ENCODE peak calls at places on chromosomes 13 and 19, in ten cellular contexts. One of them, this sample, is unnamed.

GRCh38 chr19:16908759-16909158 is 20.0 kb downstream of the F2RL3 start:
- DNase-seq in posterior cingulate gyrus: no peak
- DNase-seq in cardiac fibroblast: no peak
- DNase-seq in mucosa of descending colon: no peak
- DNase-seq in tibial nerve: no peak
- DNase-seq in activated naive CD8-positive, alpha-beta T cell treated with anti-CD3 and anti-CD28 coated beads, Interleukin-2, amount 50 U/mL, for 24 hours: no peak
- DNase-seq in germinal center: no peak
- DNase-seq in fibroblast of mammary gland: no peak
- DNase-seq in CD8-positive, alpha-beta memory T cell: no peak
- DNase-seq in stimulated activated CD8-positive, alpha-beta memory T cell treated with anti-CD3 and anti-CD28 coated beads, Interleukin-7, amount 100 ng/mL, for 1 hour: no peak
- DNase-seq in this sample: no peak

GRCh38 chr19:48806818-48807589 is 3.8 kb downstream of the BCAT2 start:
- DNase-seq in tibial nerve: no peak
- DNase-seq in posterior cingulate gyrus: no peak
- DNase-seq in germinal center: no peak
- DNase-seq in cardiac fibroblast: peak
- DNase-seq in CD8-positive, alpha-beta memory T cell: no peak
- DNase-seq in mucosa of descending colon: peak
- DNase-seq in activated naive CD8-positive, alpha-beta T cell treated with anti-CD3 and anti-CD28 coated beads, Interleukin-2, amount 50 U/mL, for 24 hours: no peak
- DNase-seq in fibroblast of mammary gland: peak
- DNase-seq in stimulated activated CD8-positive, alpha-beta memory T cell treated with anti-CD3 and anti-CD28 coated beads, Interleukin-7, amount 100 ng/mL, for 1 hour: no peak
- DNase-seq in this sample: no peak

GRCh38 chr19:5664515-5664914 is 15.8 kb downstream of the MICOS13 start:
- DNase-seq in stimulated activated CD8-positive, alpha-beta memory T cell treated with anti-CD3 and anti-CD28 coated beads, Interleukin-7, amount 100 ng/mL, for 1 hour: no peak
- DNase-seq in CD8-positive, alpha-beta memory T cell: no peak
- DNase-seq in tibial nerve: no peak
- DNase-seq in germinal center: no peak
- DNase-seq in cardiac fibroblast: no peak
- DNase-seq in fibroblast of mammary gland: no peak
- DNase-seq in posterior cingulate gyrus: no peak
- DNase-seq in mucosa of descending colon: no peak
- DNase-seq in activated naive CD8-positive, alpha-beta T cell treated with anti-CD3 and anti-CD28 coated beads, Interleukin-2, amount 50 U/mL, for 24 hours: no peak
- DNase-seq in this sample: no peak

GRCh38 chr19:10271543-10272086 is 695 bp downstream of the ICAM1 start:
- DNase-seq in mucosa of descending colon: peak
- DNase-seq in fibroblast of mammary gland: no peak
- DNase-seq in activated naive CD8-positive, alpha-beta T cell treated with anti-CD3 and anti-CD28 coated beads, Interleukin-2, amount 50 U/mL, for 24 hours: peak
- DNase-seq in cardiac fibroblast: peak
- DNase-seq in stimulated activated CD8-positive, alpha-beta memory T cell treated with anti-CD3 and anti-CD28 coated beads, Interleukin-7, amount 100 ng/mL, for 1 hour: no peak
- DNase-seq in germinal center: peak
- DNase-seq in tibial nerve: no peak
- DNase-seq in CD8-positive, alpha-beta memory T cell: peak
- DNase-seq in posterior cingulate gyrus: no peak
- DNase-seq in this sample: no peak

GRCh38 chr19:36528921-36529518 is 949 bp upstream of the ZNF260 start:
- DNase-seq in cardiac fibroblast: no peak
- DNase-seq in posterior cingulate gyrus: no peak
- DNase-seq in germinal center: peak
- DNase-seq in stimulated activated CD8-positive, alpha-beta memory T cell treated with anti-CD3 and anti-CD28 coated beads, Interleukin-7, amount 100 ng/mL, for 1 hour: no peak
- DNase-seq in activated naive CD8-positive, alpha-beta T cell treated with anti-CD3 and anti-CD28 coated beads, Interleukin-2, amount 50 U/mL, for 24 hours: peak
- DNase-seq in tibial nerve: no peak
- DNase-seq in fibroblast of mammary gland: no peak
- DNase-seq in CD8-positive, alpha-beta memory T cell: peak
- DNase-seq in mucosa of descending colon: no peak
- DNase-seq in this sample: peak

GRCh38 chr13:38697197-38697596 is 10.3 kb downstream of the FREM2 start:
- DNase-seq in tibial nerve: no peak
- DNase-seq in posterior cingulate gyrus: no peak
- DNase-seq in fibroblast of mammary gland: no peak
- DNase-seq in mucosa of descending colon: no peak
- DNase-seq in stimulated activated CD8-positive, alpha-beta memory T cell treated with anti-CD3 and anti-CD28 coated beads, Interleukin-7, amount 100 ng/mL, for 1 hour: no peak
- DNase-seq in germinal center: no peak
- DNase-seq in cardiac fibroblast: no peak
- DNase-seq in activated naive CD8-positive, alpha-beta T cell treated with anti-CD3 and anti-CD28 coated beads, Interleukin-2, amount 50 U/mL, for 24 hours: no peak
- DNase-seq in CD8-positive, alpha-beta memory T cell: no peak
- DNase-seq in this sample: no peak

GRCh38 chr13:41740479-41740878 is 220.4 kb downstream of the VWA8 start:
- DNase-seq in fibroblast of mammary gland: no peak
- DNase-seq in activated naive CD8-positive, alpha-beta T cell treated with anti-CD3 and anti-CD28 coated beads, Interleukin-2, amount 50 U/mL, for 24 hours: no peak
- DNase-seq in cardiac fibroblast: no peak
- DNase-seq in tibial nerve: no peak
- DNase-seq in posterior cingulate gyrus: no peak
- DNase-seq in germinal center: no peak
- DNase-seq in mucosa of descending colon: no peak
- DNase-seq in CD8-positive, alpha-beta memory T cell: no peak
- DNase-seq in stimulated activated CD8-positive, alpha-beta memory T cell treated with anti-CD3 and anti-CD28 coated beads, Interleukin-7, amount 100 ng/mL, for 1 hour: no peak
- DNase-seq in this sample: no peak

GRCh38 chr13:44879452-44880058 is 109.7 kb downstream of the NUFIP1 start:
- DNase-seq in tibial nerve: no peak
- DNase-seq in posterior cingulate gyrus: no peak
- DNase-seq in fibroblast of mammary gland: peak
- DNase-seq in mucosa of descending colon: no peak
- DNase-seq in CD8-positive, alpha-beta memory T cell: no peak
- DNase-seq in germinal center: peak
- DNase-seq in stimulated activated CD8-positive, alpha-beta memory T cell treated with anti-CD3 and anti-CD28 coated beads, Interleukin-7, amount 100 ng/mL, for 1 hour: no peak
- DNase-seq in cardiac fibroblast: peak
- DNase-seq in activated naive CD8-positive, alpha-beta T cell treated with anti-CD3 and anti-CD28 coated beads, Interleukin-2, amount 50 U/mL, for 24 hours: no peak
- DNase-seq in this sample: no peak

GRCh38 chr19:31648347-31648746 is 299.1 kb upstream of the TSHZ3 start:
- DNase-seq in mucosa of descending colon: no peak
- DNase-seq in CD8-positive, alpha-beta memory T cell: no peak
- DNase-seq in stimulated activated CD8-positive, alpha-beta memory T cell treated with anti-CD3 and anti-CD28 coated beads, Interleukin-7, amount 100 ng/mL, for 1 hour: no peak
- DNase-seq in fibroblast of mammary gland: no peak
- DNase-seq in cardiac fibroblast: peak
- DNase-seq in activated naive CD8-positive, alpha-beta T cell treated with anti-CD3 and anti-CD28 coated beads, Interleukin-2, amount 50 U/mL, for 24 hours: no peak
- DNase-seq in tibial nerve: no peak
- DNase-seq in posterior cingulate gyrus: no peak
- DNase-seq in germinal center: no peak
- DNase-seq in this sample: no peak

GRCh38 chr13:110319774-110320509 is 12.9 kb downstream of the COL4A2 start:
- DNase-seq in stimulated activated CD8-positive, alpha-beta memory T cell treated with anti-CD3 and anti-CD28 coated beads, Interleukin-7, amount 100 ng/mL, for 1 hour: no peak
- DNase-seq in activated naive CD8-positive, alpha-beta T cell treated with anti-CD3 and anti-CD28 coated beads, Interleukin-2, amount 50 U/mL, for 24 hours: peak
- DNase-seq in cardiac fibroblast: peak
- DNase-seq in fibroblast of mammary gland: peak
- DNase-seq in mucosa of descending colon: no peak
- DNase-seq in germinal center: no peak
- DNase-seq in CD8-positive, alpha-beta memory T cell: no peak
- DNase-seq in posterior cingulate gyrus: no peak
- DNase-seq in tibial nerve: no peak
- DNase-seq in this sample: peak

GRCh38 chr13:59835569-59835968 is 328.2 kb downstream of the DIAPH3 start:
- DNase-seq in posterior cingulate gyrus: no peak
- DNase-seq in activated naive CD8-positive, alpha-beta T cell treated with anti-CD3 and anti-CD28 coated beads, Interleukin-2, amount 50 U/mL, for 24 hours: no peak
- DNase-seq in germinal center: no peak
- DNase-seq in fibroblast of mammary gland: no peak
- DNase-seq in cardiac fibroblast: no peak
- DNase-seq in tibial nerve: no peak
- DNase-seq in CD8-positive, alpha-beta memory T cell: no peak
- DNase-seq in mucosa of descending colon: no peak
- DNase-seq in stimulated activated CD8-positive, alpha-beta memory T cell treated with anti-CD3 and anti-CD28 coated beads, Interleukin-7, amount 100 ng/mL, for 1 hour: no peak
- DNase-seq in this sample: no peak

GRCh38 chr19:58044886-58045285 is 11.1 kb downstream of the ZSCAN1 start:
- DNase-seq in stimulated activated CD8-positive, alpha-beta memory T cell treated with anti-CD3 and anti-CD28 coated beads, Interleukin-7, amount 100 ng/mL, for 1 hour: no peak
- DNase-seq in mucosa of descending colon: no peak
- DNase-seq in cardiac fibroblast: no peak
- DNase-seq in germinal center: no peak
- DNase-seq in CD8-positive, alpha-beta memory T cell: no peak
- DNase-seq in tibial nerve: no peak
- DNase-seq in fibroblast of mammary gland: no peak
- DNase-seq in posterior cingulate gyrus: no peak
- DNase-seq in activated naive CD8-positive, alpha-beta T cell treated with anti-CD3 and anti-CD28 coated beads, Interleukin-2, amount 50 U/mL, for 24 hours: no peak
- DNase-seq in this sample: no peak

GRCh38 chr19:9786342-9786741 is 17.8 kb upstream of the ZNF846 start:
- DNase-seq in cardiac fibroblast: no peak
- DNase-seq in mucosa of descending colon: peak
- DNase-seq in tibial nerve: no peak
- DNase-seq in activated naive CD8-positive, alpha-beta T cell treated with anti-CD3 and anti-CD28 coated beads, Interleukin-2, amount 50 U/mL, for 24 hours: no peak
- DNase-seq in germinal center: no peak
- DNase-seq in CD8-positive, alpha-beta memory T cell: no peak
- DNase-seq in posterior cingulate gyrus: no peak
- DNase-seq in stimulated activated CD8-positive, alpha-beta memory T cell treated with anti-CD3 and anti-CD28 coated beads, Interleukin-7, amount 100 ng/mL, for 1 hour: no peak
- DNase-seq in fibroblast of mammary gland: no peak
- DNase-seq in this sample: no peak

GRCh38 chr19:46599716-46600392 is 1.3 kb upstream of the CALM3 start:
- DNase-seq in activated naive CD8-positive, alpha-beta T cell treated with anti-CD3 and anti-CD28 coated beads, Interleukin-2, amount 50 U/mL, for 24 hours: no peak
- DNase-seq in stimulated activated CD8-positive, alpha-beta memory T cell treated with anti-CD3 and anti-CD28 coated beads, Interleukin-7, amount 100 ng/mL, for 1 hour: no peak
- DNase-seq in tibial nerve: no peak
- DNase-seq in CD8-positive, alpha-beta memory T cell: no peak
- DNase-seq in mucosa of descending colon: no peak
- DNase-seq in posterior cingulate gyrus: no peak
- DNase-seq in fibroblast of mammary gland: no peak
- DNase-seq in germinal center: no peak
- DNase-seq in cardiac fibroblast: no peak
- DNase-seq in this sample: no peak

GRCh38 chr19:49340069-49340864 is 5.1 kb downstream of the CD37 start:
- DNase-seq in fibroblast of mammary gland: no peak
- DNase-seq in activated naive CD8-positive, alpha-beta T cell treated with anti-CD3 and anti-CD28 coated beads, Interleukin-2, amount 50 U/mL, for 24 hours: peak
- DNase-seq in mucosa of descending colon: peak
- DNase-seq in tibial nerve: peak
- DNase-seq in germinal center: peak
- DNase-seq in cardiac fibroblast: peak
- DNase-seq in posterior cingulate gyrus: no peak
- DNase-seq in stimulated activated CD8-positive, alpha-beta memory T cell treated with anti-CD3 and anti-CD28 coated beads, Interleukin-7, amount 100 ng/mL, for 1 hour: no peak
- DNase-seq in CD8-positive, alpha-beta memory T cell: no peak
- DNase-seq in this sample: no peak

GRCh38 chr19:46478356-46478986 is 7.1 kb upstream of the PNMA8A start:
- DNase-seq in germinal center: no peak
- DNase-seq in CD8-positive, alpha-beta memory T cell: no peak
- DNase-seq in cardiac fibroblast: peak
- DNase-seq in tibial nerve: no peak
- DNase-seq in fibroblast of mammary gland: peak
- DNase-seq in posterior cingulate gyrus: no peak
- DNase-seq in activated naive CD8-positive, alpha-beta T cell treated with anti-CD3 and anti-CD28 coated beads, Interleukin-2, amount 50 U/mL, for 24 hours: no peak
- DNase-seq in stimulated activated CD8-positive, alpha-beta memory T cell treated with anti-CD3 and anti-CD28 coated beads, Interleukin-7, amount 100 ng/mL, for 1 hour: no peak
- DNase-seq in mucosa of descending colon: no peak
- DNase-seq in this sample: no peak

This sample was measured in HTR-8/SVneo.